ENCODE peak calls at places on chromosome 22, in four cellular contexts. E, M, U and T are unnamed samples.

GRCh38 chr22:20741634-20742581 is 32.0 kb upstream of the SERPIND1 start:
- DNase-seq in E (peak; percentile 18), M (no peak), U (peak; percentile 32), T (peak; percentile 68)

GRCh38 chr22:37659897-37660708 is 1.6 kb downstream of the PDXP start:
- DNase-seq in E (no peak), M (peak; percentile 14), U (no peak), T (no peak)

GRCh38 chr22:37483594-37484114 is 2.5 kb downstream of the MFNG start:
- DNase-seq in E (no peak), M (no peak), U (no peak), T (no peak)

GRCh38 chr22:40400173-40400572 is 29.8 kb downstream of the SGSM3 start:
- DNase-seq in E (no peak), M (no peak), U (peak; percentile 25), T (no peak)

GRCh38 chr22:22348127-22348814 is 103.7 kb downstream of the VPREB1 start:
- DNase-seq in E (peak; percentile 7), M (no peak), U (no peak), T (no peak)

GRCh38 chr22:36958366-36958765 is 44.9 kb downstream of the CSF2RB start:
- DNase-seq in E (no peak), M (no peak), U (no peak), T (no peak)

GRCh38 chr22:37079668-37080171 is 28.2 kb downstream of the KCTD17 start:
- DNase-seq in E (no peak), M (no peak), U (peak; percentile 51), T (no peak)

GRCh38 chr22:19844423-19845368 is 10.0 kb downstream of the GNB1L start:
- DNase-seq in E (no peak), M (no peak), U (no peak), T (peak; percentile 88)

GRCh38 chr22:41772198-41772597 is 28.3 kb upstream of the CCDC134 start:
- DNase-seq in E (peak; percentile 16), M (no peak), U (no peak), T (no peak)

GRCh38 chr22:44359496-44360110 is 46.9 kb upstream of the SHISAL1 start:
- DNase-seq in E (no peak), M (no peak), U (no peak), T (peak; percentile 47)

GRCh38 chr22:19142394-19142793 is 2.1 kb downstream of the ESS2 start:
- DNase-seq in E (no peak), M (no peak), U (no peak), T (no peak)

GRCh38 chr22:33894515-33894914 is 25.8 kb downstream of the LARGE1 start:
- DNase-seq in E (peak; percentile 3), M (no peak), U (no peak), T (no peak)

GRCh38 chr22:35064664-35065063 is 1.3 kb upstream of the ISX start:
- DNase-seq in E (no peak), M (no peak), U (no peak), T (no peak)

GRCh38 chr22:42622061-42622710 is 7.5 kb upstream of the POLDIP3 start:
- DNase-seq in E (no peak), M (no peak), U (no peak), T (no peak)

GRCh38 chr22:38132136-38132535 is 21.7 kb upstream of the BAIAP2L2 start:
- DNase-seq in E (no peak), M (no peak), U (no peak), T (peak; percentile 27)

GRCh38 chr22:45261407-45262088 is 20.9 kb upstream of the KIAA0930 start:
- DNase-seq in E (no peak), M (no peak), U (no peak), T (no peak)

GRCh38 chr22:29550005-29550404 is 3.6 kb downstream of the THOC5 start:
- DNase-seq in E (no peak), M (no peak), U (no peak), T (no peak)

GRCh38 chr22:29555065-29555644 is 1.6 kb upstream of the THOC5 start:
- DNase-seq in E (no peak), M (no peak), U (no peak), T (no peak)

GRCh38 chr22:29559030-29559429 is 5.5 kb upstream of the THOC5 start:
- DNase-seq in E (no peak), M (no peak), U (no peak), T (no peak)

GRCh38 chr22:29553391-29554224 is at the start of gene THOC5:
- DNase-seq in E (peak; percentile 95), M (peak; percentile 92), U (peak; percentile 85), T (peak; percentile 98)
- TF ChIP-seq CTCF in E (peak; percentile 59), M (peak; percentile 54), U (no peak), T (peak; percentile 80)

GRCh38 chr22:47463220-47463619 is 700.8 kb downstream of the TBC1D22A start:
- DNase-seq in E (no peak), M (no peak), U (no peak), T (no peak)
- H3K9me3 ChIP-seq in E (no peaks in the 10 kb centered on the region), M (no peaks in the 10 kb centered on the region), U (no peaks in the 10 kb centered on the region), T (peaks cover 2% of the 10 kb centered on the region)

GRCh38 chr22:50683994-50684371 is 11.4 kb downstream of the SHANK3 start:
- DNase-seq in E (no peak), M (no peak), U (no peak), T (no peak)

GRCh38 chr22:50684501-50684900 is 11.9 kb downstream of the SHANK3 start:
- DNase-seq in E (no peak), M (no peak), U (no peak), T (no peak)

GRCh38 chr22:50686794-50687193 is 14.2 kb downstream of the SHANK3 start:
- DNase-seq in E (no peak), M (no peak), U (no peak), T (no peak)

GRCh38 chr22:50683086-50683993 is 10.7 kb downstream of the SHANK3 start:
- DNase-seq in E (no peak), M (no peak), U (no peak), T (no peak)

DNA sequence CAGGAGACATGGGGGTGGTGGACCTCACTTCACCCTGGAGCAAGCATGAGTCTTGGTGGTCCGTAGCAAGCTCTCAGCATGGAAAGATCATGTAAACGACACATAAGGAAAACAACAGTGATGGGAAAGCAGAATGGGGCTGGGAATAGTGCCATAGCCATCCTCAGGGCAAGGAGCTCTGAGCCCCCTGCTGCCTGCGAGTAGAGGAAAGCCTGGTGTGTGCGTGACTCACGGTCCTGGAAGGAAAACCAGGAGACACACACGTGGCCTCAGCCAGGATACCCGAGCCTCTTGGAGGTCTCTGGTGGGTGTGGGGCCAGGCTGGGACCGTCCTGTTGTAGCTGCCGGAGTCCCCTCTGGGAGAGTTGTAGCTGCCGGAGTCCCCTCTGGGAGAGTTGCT is 12.4 kb downstream of the SHANK3 start:
- DNase-seq in E (no peak), M (no peak), U (no peak), T (no peak)
- TF ChIP-seq CTCF in E (no peak), M (no peak), U (no peak), T (no peak)

DNA sequence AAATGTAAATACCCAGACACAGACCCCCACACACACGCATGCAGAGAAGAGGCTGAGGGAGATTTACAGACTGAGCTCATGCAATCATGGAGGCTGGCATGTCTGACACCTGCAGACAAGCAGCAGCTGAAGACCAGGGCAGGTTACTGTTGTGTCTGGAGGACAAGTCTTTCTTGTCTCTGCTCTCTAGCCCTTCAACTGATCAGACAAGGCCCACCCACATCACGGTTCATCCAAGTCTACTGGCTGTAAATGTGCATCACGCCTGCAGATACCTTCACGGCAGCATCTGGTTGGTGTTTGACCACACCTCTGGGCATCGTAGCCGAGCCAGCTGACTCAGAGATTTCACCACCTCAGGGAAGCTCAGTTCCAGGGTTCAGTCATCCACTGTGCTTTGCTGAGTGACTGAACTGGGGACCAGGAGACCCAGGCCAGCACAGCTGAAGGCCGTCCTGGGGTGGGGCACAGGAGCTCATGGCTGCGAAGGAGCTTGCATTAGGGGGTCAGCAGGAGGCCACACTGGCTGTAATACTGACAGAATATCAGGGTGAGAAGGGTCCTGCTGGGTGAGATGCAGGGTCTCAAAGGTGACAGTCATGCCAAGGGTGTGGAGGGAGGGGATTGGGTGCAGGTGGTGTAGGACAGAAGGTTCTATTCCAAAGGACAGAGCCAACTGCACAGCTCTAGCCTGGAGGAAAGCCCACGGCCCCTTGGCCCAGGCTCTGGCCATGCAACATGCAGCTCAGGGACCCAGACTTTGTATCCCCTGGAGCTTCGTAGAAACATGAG is 304.9 kb downstream of the BRD1 start:
- DNase-seq in E (no peak), M (no peak), U (no peak), T (no peak)
- H3K9me3 ChIP-seq in E (no peaks in the 10 kb centered on the region), M (no peaks in the 10 kb centered on the region), U (no peaks in the 10 kb centered on the region), T (no peaks in the 10 kb centered on the region)

GRCh38 chr22:31995046-31995445 is 48.0 kb upstream of the SLC5A1 start:
- DNase-seq in E (no peak), M (no peak), U (no peak), T (no peak)
- TF ChIP-seq CTCF in E (no peak), M (no peak), U (no peak), T (no peak)

GRCh38 chr22:30996462-30996861 is 27.4 kb downstream of the TUG1 start:
- DNase-seq in E (no peak), M (no peak), U (no peak), T (no peak)
- H3K9me3 ChIP-seq in E (no peaks in the 10 kb centered on the region), M (no peaks in the 10 kb centered on the region), U (peaks cover 1% of the 10 kb centered on the region), T (no peaks in the 10 kb centered on the region)

DNA sequence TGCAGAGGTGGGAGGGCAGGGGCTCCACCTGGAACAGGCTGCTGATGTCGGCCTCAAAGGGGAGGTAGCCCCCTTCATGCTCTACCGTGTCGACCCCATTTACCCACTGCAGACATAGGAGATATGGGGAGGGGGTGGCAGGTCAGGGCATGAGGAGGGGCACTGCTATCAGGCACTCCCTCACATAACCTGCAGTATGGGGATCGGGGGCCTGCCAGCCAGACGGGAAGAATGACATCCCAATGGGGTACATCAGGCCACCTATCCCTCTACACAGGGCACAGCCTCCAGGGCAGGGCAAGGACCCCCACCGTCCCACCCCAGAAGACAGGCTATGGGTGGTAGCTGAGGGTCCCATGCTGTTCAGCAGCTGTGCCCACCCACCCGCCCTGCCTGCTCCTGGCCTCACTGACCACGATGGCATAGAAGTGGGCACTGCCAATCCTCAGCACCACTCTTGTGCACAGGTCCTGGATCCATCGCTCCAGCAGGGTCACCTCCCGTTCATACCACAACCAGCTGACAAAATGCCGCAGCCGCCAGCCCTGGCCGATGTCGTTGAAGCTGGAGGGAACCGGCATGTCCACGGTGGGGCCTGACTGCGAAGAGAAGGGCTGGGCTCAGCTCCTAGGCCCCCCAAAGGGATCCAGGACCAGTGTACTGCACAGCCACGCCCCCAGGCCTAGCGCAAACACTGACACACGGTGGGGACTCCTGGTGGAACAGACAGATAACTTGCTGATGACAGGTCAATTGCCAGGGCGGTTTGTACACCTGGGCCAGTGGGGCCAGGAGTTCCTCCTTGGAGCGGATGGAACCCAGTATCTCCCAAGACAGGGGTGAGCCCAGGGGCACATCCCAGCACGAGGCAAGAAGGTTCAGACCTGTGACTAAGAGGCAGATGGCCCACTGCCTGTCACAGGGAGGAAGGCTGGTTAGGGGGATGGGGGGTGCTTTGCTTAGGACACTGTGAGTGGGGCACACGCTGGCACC is 24.1 kb downstream of the RGL4 start:
- DNase-seq in E (no peak), M (no peak), U (no peak), T (no peak)
- TF ChIP-seq CTCF in E (no peak), M (no peak), U (no peak), T (no peak)